ENCODE peak calls at places on chromosomes 7 and 10, in four cellular contexts. K is heart right ventricle, C is endothelial cell, F is GM04504. Z is an unnamed sample.

GRCh38 chr7:95527033-95527775 is 41.5 kb downstream of the ASB4 start:
- DNase-seq in K (no peak), C (peak; percentile 64), F (peak; percentile 13), Z (peak; percentile 59)

GRCh38 chr10:80283536-80284199 is 5.8 kb downstream of the MAT1A start:
- DNase-seq in K (no peak), C (no peak), F (no peak), Z (no peak)

GRCh38 chr7:7428806-7429205 is 106.9 kb downstream of the COL28A1 start:
- DNase-seq in K (no peak), C (no peak), F (peak; percentile 87), Z (no peak)

GRCh38 chr7:22377690-22378089 is 20.7 kb upstream of the RAPGEF5 start:
- DNase-seq in K (no peak), C (no peak), F (no peak), Z (no peak)

GRCh38 chr7:45469103-45469502 is 105.1 kb upstream of the ADCY1 start:
- DNase-seq in K (no peak), C (no peak), F (no peak), Z (no peak)

GRCh38 chr10:54947605-54948004 is 146.6 kb upstream of the PCDH15 start:
- DNase-seq in K (no peak), C (no peak), F (no peak), Z (no peak)

GRCh38 chr10:119829429-119829828 is 43.2 kb downstream of the MCMBP start:
- DNase-seq in K (no peak), C (no peak), F (no peak), Z (no peak)

GRCh38 chr10:112261281-112261822 is 21.8 kb upstream of the TECTB start:
- DNase-seq in K (no peak), C (no peak), F (peak; percentile 38), Z (no peak)

GRCh38 chr10:49768329-49768728 is 6.2 kb upstream of the OGDHL start:
- DNase-seq in K (no peak), C (no peak), F (no peak), Z (no peak)

GRCh38 chr7:47778153-47778661 is 170.1 kb downstream of the PKD1L1 start:
- DNase-seq in K (no peak), C (no peak), F (no peak), Z (no peak)

GRCh38 chr10:5960070-5960972 is 17.0 kb downstream of the IL15RA start:
- DNase-seq in K (no peak), C (no peak), F (no peak), Z (no peak)

GRCh38 chr7:40330408-40330807 is 195.6 kb downstream of the SUGCT start:
- DNase-seq in K (no peak), C (no peak), F (no peak), Z (no peak)

GRCh38 chr7:30237271-30237695 is 47.1 kb upstream of the ZNRF2 start:
- DNase-seq in K (no peak), C (no peak), F (no peak), Z (no peak)

GRCh38 chr10:22554481-22555182 is 159.7 kb downstream of the PIP4K2A start:
- DNase-seq in K (peak; percentile 65), C (no peak), F (peak; percentile 58), Z (no peak)

GRCh38 chr10:132351611-132352010 is 19.6 kb downstream of the LRRC27 start:
- DNase-seq in K (no peak), C (no peak), F (no peak), Z (no peak)

GRCh38 chr7:128053023-128053422 is 21.8 kb upstream of the LRRC4 start:
- DNase-seq in K (no peak), C (no peak), F (no peak), Z (no peak)

GRCh38 chr7:598899-599298 is 79.3 kb upstream of the PDGFA start:
- DNase-seq in K (no peak), C (no peak), F (no peak), Z (no peak)

GRCh38 chr10:113519616-113520015 is 33.2 kb upstream of the HABP2 start:
- DNase-seq in K (no peak), C (no peak), F (no peak), Z (peak; percentile 57)

GRCh38 chr10:50396491-50397311 is 145.4 kb upstream of the ASAH2 start:
- DNase-seq in K (no peak), C (no peak), F (no peak), Z (no peak)

GRCh38 chr7:123237-123636 is 69.1 kb upstream of the FAM20C start:
- DNase-seq in K (no peak), C (no peak), F (no peak), Z (no peak)

Z was measured in HAP-1.